ENCODE peak calls at places on chromosomes 11 and 22, in five cellular contexts. One of them, this sample, is unnamed.

GRCh38 chr11:97015327-97015726 is 625.5 kb downstream of the JRKL start:
- DNase-seq in effector memory CD8-positive, alpha-beta T cell: no peak
- DNase-seq in T-helper 1 cell: no peak
- DNase-seq in uterus: no peak
- DNase-seq in stimulated activated CD8-positive, alpha-beta memory T cell treated with anti-CD3 and anti-CD28 coated beads, Interleukin-15, amount 100 ng/mL, for 48 hours: no peak
- DNase-seq in this sample: no peak

GRCh38 chr22:49147171-49147570 is 680.5 kb downstream of the BRD1 start:
- DNase-seq in effector memory CD8-positive, alpha-beta T cell: no peak
- DNase-seq in uterus: no peak
- DNase-seq in T-helper 1 cell: no peak
- DNase-seq in stimulated activated CD8-positive, alpha-beta memory T cell treated with anti-CD3 and anti-CD28 coated beads, Interleukin-15, amount 100 ng/mL, for 48 hours: no peak
- DNase-seq in this sample: no peak

GRCh38 chr11:119315139-119316016 is 1.6 kb downstream of the MCAM start:
- DNase-seq in uterus: peak; percentile 40
- DNase-seq in T-helper 1 cell: no peak
- DNase-seq in stimulated activated CD8-positive, alpha-beta memory T cell treated with anti-CD3 and anti-CD28 coated beads, Interleukin-15, amount 100 ng/mL, for 48 hours: no peak
- DNase-seq in effector memory CD8-positive, alpha-beta T cell: peak; percentile 35
- DNase-seq in this sample: no peak

GRCh38 chr11:25566298-25567200 is 765.4 kb upstream of the ANO3 start:
- DNase-seq in T-helper 1 cell: no peak
- DNase-seq in uterus: peak; percentile 27
- DNase-seq in effector memory CD8-positive, alpha-beta T cell: no peak
- DNase-seq in stimulated activated CD8-positive, alpha-beta memory T cell treated with anti-CD3 and anti-CD28 coated beads, Interleukin-15, amount 100 ng/mL, for 48 hours: no peak
- DNase-seq in this sample: no peak

GRCh38 chr22:44085743-44086741 is 61.9 kb downstream of the PARVB start:
- DNase-seq in T-helper 1 cell: no peak
- DNase-seq in uterus: peak; percentile 81
- DNase-seq in effector memory CD8-positive, alpha-beta T cell: no peak
- DNase-seq in stimulated activated CD8-positive, alpha-beta memory T cell treated with anti-CD3 and anti-CD28 coated beads, Interleukin-15, amount 100 ng/mL, for 48 hours: no peak
- DNase-seq in this sample: no peak

GRCh38 chr22:40499187-40499753 is 128.9 kb downstream of the SGSM3 start:
- DNase-seq in effector memory CD8-positive, alpha-beta T cell: no peak
- DNase-seq in stimulated activated CD8-positive, alpha-beta memory T cell treated with anti-CD3 and anti-CD28 coated beads, Interleukin-15, amount 100 ng/mL, for 48 hours: no peak
- DNase-seq in uterus: peak; percentile 47
- DNase-seq in T-helper 1 cell: no peak
- DNase-seq in this sample: no peak

GRCh38 chr22:42375982-42376381 is 56.2 kb downstream of the NFAM1 start:
- DNase-seq in uterus: peak; percentile 31
- DNase-seq in stimulated activated CD8-positive, alpha-beta memory T cell treated with anti-CD3 and anti-CD28 coated beads, Interleukin-15, amount 100 ng/mL, for 48 hours: no peak
- DNase-seq in T-helper 1 cell: no peak
- DNase-seq in effector memory CD8-positive, alpha-beta T cell: no peak
- DNase-seq in this sample: no peak

GRCh38 chr11:134181707-134182106 is 42.1 kb downstream of the NCAPD3 start:
- DNase-seq in effector memory CD8-positive, alpha-beta T cell: no peak
- DNase-seq in uterus: no peak
- DNase-seq in T-helper 1 cell: no peak
- DNase-seq in stimulated activated CD8-positive, alpha-beta memory T cell treated with anti-CD3 and anti-CD28 coated beads, Interleukin-15, amount 100 ng/mL, for 48 hours: no peak
- DNase-seq in this sample: no peak

GRCh38 chr11:114348200-114349191 is 51.8 kb downstream of the C11orf71 start:
- DNase-seq in effector memory CD8-positive, alpha-beta T cell: peak; percentile 29
- DNase-seq in T-helper 1 cell: no peak
- DNase-seq in uterus: no peak
- DNase-seq in stimulated activated CD8-positive, alpha-beta memory T cell treated with anti-CD3 and anti-CD28 coated beads, Interleukin-15, amount 100 ng/mL, for 48 hours: no peak
- DNase-seq in this sample: no peak

GRCh38 chr11:44083906-44084305 is 11.6 kb upstream of the EXT2 start:
- DNase-seq in effector memory CD8-positive, alpha-beta T cell: no peak
- DNase-seq in T-helper 1 cell: no peak
- DNase-seq in stimulated activated CD8-positive, alpha-beta memory T cell treated with anti-CD3 and anti-CD28 coated beads, Interleukin-15, amount 100 ng/mL, for 48 hours: no peak
- DNase-seq in uterus: no peak
- DNase-seq in this sample: no peak

GRCh38 chr11:96307748-96308133 is 35.3 kb downstream of the MAML2 start:
- DNase-seq in uterus: no peak
- DNase-seq in effector memory CD8-positive, alpha-beta T cell: no peak
- DNase-seq in T-helper 1 cell: no peak
- DNase-seq in stimulated activated CD8-positive, alpha-beta memory T cell treated with anti-CD3 and anti-CD28 coated beads, Interleukin-15, amount 100 ng/mL, for 48 hours: no peak
- DNase-seq in this sample: no peak

GRCh38 chr22:49726701-49727101 is 101.0 kb downstream of the BRD1 start:
- DNase-seq in effector memory CD8-positive, alpha-beta T cell: no peak
- DNase-seq in stimulated activated CD8-positive, alpha-beta memory T cell treated with anti-CD3 and anti-CD28 coated beads, Interleukin-15, amount 100 ng/mL, for 48 hours: no peak
- DNase-seq in T-helper 1 cell: no peak
- DNase-seq in uterus: no peak
- DNase-seq in this sample: no peak

GRCh38 chr22:20229916-20230775 is 38.0 kb downstream of the RTN4R start:
- DNase-seq in stimulated activated CD8-positive, alpha-beta memory T cell treated with anti-CD3 and anti-CD28 coated beads, Interleukin-15, amount 100 ng/mL, for 48 hours: no peak
- DNase-seq in uterus: no peak
- DNase-seq in effector memory CD8-positive, alpha-beta T cell: no peak
- DNase-seq in T-helper 1 cell: no peak
- DNase-seq in this sample: no peak

GRCh38 chr11:11620966-11621880 is 582 bp downstream of the GALNT18 start:
- DNase-seq in T-helper 1 cell: no peak
- DNase-seq in stimulated activated CD8-positive, alpha-beta memory T cell treated with anti-CD3 and anti-CD28 coated beads, Interleukin-15, amount 100 ng/mL, for 48 hours: no peak
- DNase-seq in effector memory CD8-positive, alpha-beta T cell: no peak
- DNase-seq in uterus: peak; percentile 41
- DNase-seq in this sample: no peak

GRCh38 chr11:33931032-33931431 is 39.2 kb upstream of the LMO2 start:
- DNase-seq in effector memory CD8-positive, alpha-beta T cell: no peak
- DNase-seq in stimulated activated CD8-positive, alpha-beta memory T cell treated with anti-CD3 and anti-CD28 coated beads, Interleukin-15, amount 100 ng/mL, for 48 hours: no peak
- DNase-seq in uterus: no peak
- DNase-seq in T-helper 1 cell: no peak
- DNase-seq in this sample: no peak

GRCh38 chr11:62466444-62466843 is 47.6 kb downstream of the SCGB1A1 start:
- DNase-seq in effector memory CD8-positive, alpha-beta T cell: no peak
- DNase-seq in T-helper 1 cell: no peak
- DNase-seq in stimulated activated CD8-positive, alpha-beta memory T cell treated with anti-CD3 and anti-CD28 coated beads, Interleukin-15, amount 100 ng/mL, for 48 hours: no peak
- DNase-seq in uterus: no peak
- DNase-seq in this sample: no peak

GRCh38 chr22:31654408-31654807 is 7.6 kb downstream of the PISD start:
- DNase-seq in stimulated activated CD8-positive, alpha-beta memory T cell treated with anti-CD3 and anti-CD28 coated beads, Interleukin-15, amount 100 ng/mL, for 48 hours: no peak
- DNase-seq in T-helper 1 cell: no peak
- DNase-seq in uterus: no peak
- DNase-seq in effector memory CD8-positive, alpha-beta T cell: no peak
- DNase-seq in this sample: no peak

GRCh38 chr11:109729761-109730160 is 307.8 kb downstream of the C11orf87 start:
- DNase-seq in uterus: no peak
- DNase-seq in T-helper 1 cell: no peak
- DNase-seq in effector memory CD8-positive, alpha-beta T cell: no peak
- DNase-seq in stimulated activated CD8-positive, alpha-beta memory T cell treated with anti-CD3 and anti-CD28 coated beads, Interleukin-15, amount 100 ng/mL, for 48 hours: no peak
- DNase-seq in this sample: no peak

GRCh38 chr11:24661313-24661712 is 164.5 kb downstream of the LUZP2 start:
- DNase-seq in stimulated activated CD8-positive, alpha-beta memory T cell treated with anti-CD3 and anti-CD28 coated beads, Interleukin-15, amount 100 ng/mL, for 48 hours: no peak
- DNase-seq in uterus: no peak
- DNase-seq in T-helper 1 cell: no peak
- DNase-seq in effector memory CD8-positive, alpha-beta T cell: no peak
- DNase-seq in this sample: no peak

GRCh38 chr22:39905686-39906085 is 4.8 kb downstream of the GRAP2 start:
- DNase-seq in stimulated activated CD8-positive, alpha-beta memory T cell treated with anti-CD3 and anti-CD28 coated beads, Interleukin-15, amount 100 ng/mL, for 48 hours: no peak
- DNase-seq in T-helper 1 cell: no peak
- DNase-seq in uterus: no peak
- DNase-seq in effector memory CD8-positive, alpha-beta T cell: no peak
- DNase-seq in this sample: no peak